ENCODE peak calls at places on chromosomes 2 and 18, in five cellular contexts. One of them, this sample, is unnamed.

GRCh38 chr2:240275386-240275785 is 134.9 kb upstream of the OTOS start:
- DNase-seq in stimulated activated CD4-positive, alpha-beta T cell treated with anti-CD3 and anti-CD28 coated beads, TNF-alpha, amount 100 ng/mL, for 4 hours: no peak
- DNase-seq in stromal cell of bone marrow: no peak
- DNase-seq in AG08396: no peak
- DNase-seq in substantia nigra: no peak
- DNase-seq in this sample: no peak

GRCh38 chr2:100195942-100196341 is 53.6 kb upstream of the AFF3 start:
- DNase-seq in stimulated activated CD4-positive, alpha-beta T cell treated with anti-CD3 and anti-CD28 coated beads, TNF-alpha, amount 100 ng/mL, for 4 hours: no peak
- DNase-seq in stromal cell of bone marrow: no peak
- DNase-seq in AG08396: no peak
- DNase-seq in substantia nigra: no peak
- DNase-seq in this sample: no peak

GRCh38 chr18:8766576-8767253 is 61.4 kb downstream of the MTCL1 start:
- DNase-seq in stimulated activated CD4-positive, alpha-beta T cell treated with anti-CD3 and anti-CD28 coated beads, TNF-alpha, amount 100 ng/mL, for 4 hours: no peak
- DNase-seq in stromal cell of bone marrow: no peak
- DNase-seq in AG08396: no peak
- DNase-seq in substantia nigra: no peak
- DNase-seq in this sample: no peak

GRCh38 chr18:51236225-51236624 is 38.7 kb upstream of the MEX3C start:
- DNase-seq in stimulated activated CD4-positive, alpha-beta T cell treated with anti-CD3 and anti-CD28 coated beads, TNF-alpha, amount 100 ng/mL, for 4 hours: no peak
- DNase-seq in stromal cell of bone marrow: peak; percentile 23
- DNase-seq in AG08396: peak; percentile 16
- DNase-seq in substantia nigra: no peak
- DNase-seq in this sample: peak; percentile 46

GRCh38 chr2:16671760-16672159 is 6.1 kb upstream of the CYRIA start:
- DNase-seq in stimulated activated CD4-positive, alpha-beta T cell treated with anti-CD3 and anti-CD28 coated beads, TNF-alpha, amount 100 ng/mL, for 4 hours: no peak
- DNase-seq in stromal cell of bone marrow: no peak
- DNase-seq in AG08396: no peak
- DNase-seq in substantia nigra: no peak
- DNase-seq in this sample: no peak

GRCh38 chr2:60495226-60495625 is 58.2 kb downstream of the BCL11A start:
- DNase-seq in stimulated activated CD4-positive, alpha-beta T cell treated with anti-CD3 and anti-CD28 coated beads, TNF-alpha, amount 100 ng/mL, for 4 hours: no peak
- DNase-seq in stromal cell of bone marrow: no peak
- DNase-seq in AG08396: no peak
- DNase-seq in substantia nigra: no peak
- DNase-seq in this sample: no peak

GRCh38 chr2:71807969-71808451 is 339.7 kb downstream of the CYP26B1 start:
- DNase-seq in stimulated activated CD4-positive, alpha-beta T cell treated with anti-CD3 and anti-CD28 coated beads, TNF-alpha, amount 100 ng/mL, for 4 hours: no peak
- DNase-seq in stromal cell of bone marrow: no peak
- DNase-seq in AG08396: no peak
- DNase-seq in substantia nigra: no peak
- DNase-seq in this sample: no peak

GRCh38 chr2:61042807-61043206 is 22.9 kb upstream of the SANBR start:
- DNase-seq in stimulated activated CD4-positive, alpha-beta T cell treated with anti-CD3 and anti-CD28 coated beads, TNF-alpha, amount 100 ng/mL, for 4 hours: no peak
- DNase-seq in stromal cell of bone marrow: no peak
- DNase-seq in AG08396: no peak
- DNase-seq in substantia nigra: no peak
- DNase-seq in this sample: no peak

GRCh38 chr2:43131890-43132522 is 94.4 kb downstream of the ZFP36L2 start:
- DNase-seq in stimulated activated CD4-positive, alpha-beta T cell treated with anti-CD3 and anti-CD28 coated beads, TNF-alpha, amount 100 ng/mL, for 4 hours: no peak
- DNase-seq in stromal cell of bone marrow: no peak
- DNase-seq in AG08396: no peak
- DNase-seq in substantia nigra: no peak
- DNase-seq in this sample: no peak

GRCh38 chr2:218252509-218253247 is 8.1 kb upstream of the GPBAR1 start:
- DNase-seq in stimulated activated CD4-positive, alpha-beta T cell treated with anti-CD3 and anti-CD28 coated beads, TNF-alpha, amount 100 ng/mL, for 4 hours: no peak
- DNase-seq in stromal cell of bone marrow: peak; percentile 40
- DNase-seq in AG08396: no peak
- DNase-seq in substantia nigra: no peak
- DNase-seq in this sample: no peak

GRCh38 chr2:135820003-135820618 is 16.9 kb downstream of the LCT start:
- DNase-seq in stimulated activated CD4-positive, alpha-beta T cell treated with anti-CD3 and anti-CD28 coated beads, TNF-alpha, amount 100 ng/mL, for 4 hours: peak; percentile 60
- DNase-seq in stromal cell of bone marrow: no peak
- DNase-seq in AG08396: no peak
- DNase-seq in substantia nigra: no peak
- DNase-seq in this sample: peak; percentile 28

GRCh38 chr18:10923225-10923624 is 226.1 kb downstream of the PIEZO2 start:
- DNase-seq in stimulated activated CD4-positive, alpha-beta T cell treated with anti-CD3 and anti-CD28 coated beads, TNF-alpha, amount 100 ng/mL, for 4 hours: no peak
- DNase-seq in stromal cell of bone marrow: no peak
- DNase-seq in AG08396: no peak
- DNase-seq in substantia nigra: no peak
- DNase-seq in this sample: no peak

GRCh38 chr2:146240376-146240775 is 1604.5 kb upstream of the ACVR2A start:
- DNase-seq in stimulated activated CD4-positive, alpha-beta T cell treated with anti-CD3 and anti-CD28 coated beads, TNF-alpha, amount 100 ng/mL, for 4 hours: no peak
- DNase-seq in stromal cell of bone marrow: peak; percentile 21
- DNase-seq in AG08396: no peak
- DNase-seq in substantia nigra: no peak
- DNase-seq in this sample: no peak

GRCh38 chr2:234500394-234501006 is 3.6 kb upstream of the ARL4C start:
- DNase-seq in stimulated activated CD4-positive, alpha-beta T cell treated with anti-CD3 and anti-CD28 coated beads, TNF-alpha, amount 100 ng/mL, for 4 hours: peak; percentile 67
- DNase-seq in stromal cell of bone marrow: peak; percentile 53
- DNase-seq in AG08396: peak; percentile 57
- DNase-seq in substantia nigra: peak; percentile 10
- DNase-seq in this sample: no peak

GRCh38 chr2:10303634-10304378 is 1.1 kb downstream of the HPCAL1 start:
- DNase-seq in stimulated activated CD4-positive, alpha-beta T cell treated with anti-CD3 and anti-CD28 coated beads, TNF-alpha, amount 100 ng/mL, for 4 hours: no peak
- DNase-seq in stromal cell of bone marrow: no peak
- DNase-seq in AG08396: peak; percentile 80
- DNase-seq in substantia nigra: peak; percentile 51
- DNase-seq in this sample: no peak

GRCh38 chr18:74949611-74950010 is 259.3 kb downstream of the PTGR3 start:
- DNase-seq in stimulated activated CD4-positive, alpha-beta T cell treated with anti-CD3 and anti-CD28 coated beads, TNF-alpha, amount 100 ng/mL, for 4 hours: no peak
- DNase-seq in stromal cell of bone marrow: no peak
- DNase-seq in AG08396: no peak
- DNase-seq in substantia nigra: no peak
- DNase-seq in this sample: no peak

GRCh38 chr2:163348843-163349395 is 386.9 kb downstream of the FIGN start:
- DNase-seq in stimulated activated CD4-positive, alpha-beta T cell treated with anti-CD3 and anti-CD28 coated beads, TNF-alpha, amount 100 ng/mL, for 4 hours: no peak
- DNase-seq in stromal cell of bone marrow: no peak
- DNase-seq in AG08396: peak; percentile 36
- DNase-seq in substantia nigra: no peak
- DNase-seq in this sample: no peak

GRCh38 chr18:50373531-50373930 is 1.3 kb upstream of the SKA1 start:
- DNase-seq in stimulated activated CD4-positive, alpha-beta T cell treated with anti-CD3 and anti-CD28 coated beads, TNF-alpha, amount 100 ng/mL, for 4 hours: no peak
- DNase-seq in stromal cell of bone marrow: no peak
- DNase-seq in AG08396: no peak
- DNase-seq in substantia nigra: no peak
- DNase-seq in this sample: no peak

GRCh38 chr2:86003967-86004366 is 101.7 kb downstream of the POLR1A start:
- DNase-seq in stimulated activated CD4-positive, alpha-beta T cell treated with anti-CD3 and anti-CD28 coated beads, TNF-alpha, amount 100 ng/mL, for 4 hours: no peak
- DNase-seq in stromal cell of bone marrow: no peak
- DNase-seq in AG08396: no peak
- DNase-seq in substantia nigra: no peak
- DNase-seq in this sample: no peak

GRCh38 chr2:88127888-88128653 is at the start of gene FABP1:
- DNase-seq in stimulated activated CD4-positive, alpha-beta T cell treated with anti-CD3 and anti-CD28 coated beads, TNF-alpha, amount 100 ng/mL, for 4 hours: no peak
- DNase-seq in stromal cell of bone marrow: no peak
- DNase-seq in AG08396: no peak
- DNase-seq in substantia nigra: no peak
- DNase-seq in this sample: no peak

GRCh38 chr2:217035967-217036366 is 176.1 kb upstream of the TNP1 start:
- DNase-seq in stimulated activated CD4-positive, alpha-beta T cell treated with anti-CD3 and anti-CD28 coated beads, TNF-alpha, amount 100 ng/mL, for 4 hours: no peak
- DNase-seq in stromal cell of bone marrow: peak; percentile 41
- DNase-seq in AG08396: no peak
- DNase-seq in substantia nigra: no peak
- DNase-seq in this sample: no peak

GRCh38 chr2:188773075-188773474 is 201.1 kb upstream of the COL3A1 start:
- DNase-seq in stimulated activated CD4-positive, alpha-beta T cell treated with anti-CD3 and anti-CD28 coated beads, TNF-alpha, amount 100 ng/mL, for 4 hours: no peak
- DNase-seq in stromal cell of bone marrow: no peak
- DNase-seq in AG08396: no peak
- DNase-seq in substantia nigra: no peak
- DNase-seq in this sample: no peak

This sample was measured in astrocyte of the cerebellum.